ENCODE peak calls at places on chromosomes 4 and X, in nine cellular contexts. Q, Y, Z, C, R, L, T, N and U are unnamed samples.
A peak's percentile ranks its signal among the peaks of the same experiment; 100 is the strongest.

GRCh38 chr4:114770624-114771023 is 172.0 kb downstream of the UGT8 start:
- DNase-seq in Z (no peak), Y (no peak), Q (no peak), N (no peak), L (no peak), C (no peak), T (no peak), R (no peak), U (no peak)

GRCh38 chr4:152109585-152110509 is 349.0 kb upstream of the GATB start:
- DNase-seq in Z (no peak), Q (no peak), N (no peak), C (no peak), Y (no peak), T (no peak), R (no peak), L (no peak), U (no peak)

GRCh38 chr4:83231620-83232056 is 53.0 kb downstream of the COQ2 start:
- DNase-seq in C (no peak), Z (no peak), L (no peak), R (no peak), Q (no peak), T (no peak), N (no peak), Y (no peak), U (no peak)

GRCh38 chrX:71949363-71949762 is 38.7 kb downstream of the NHSL2 start:
- DNase-seq in Q (no peak), Z (no peak), T (no peak), Y (no peak), R (no peak), L (no peak), N (no peak), C (no peak), U (no peak)

GRCh38 chr4:184100297-184100885 is 117.3 kb downstream of the ENPP6 start:
- DNase-seq in N (peak; percentile 11), Q (peak; percentile 80), Z (peak; percentile 31), R (no peak), T (no peak), L (no peak), C (no peak), Y (peak; percentile 14), U (peak; percentile 93)

GRCh38 chr4:188934320-188934975 is 795.2 kb downstream of the TRIML1 start:
- DNase-seq in L (no peak), N (peak; percentile 12), Q (no peak), T (no peak), Z (no peak), Y (peak; percentile 11), C (no peak), R (no peak), U (no peak)

GRCh38 chrX:150486011-150486410 is 82.4 kb upstream of the MTM1 start:
- DNase-seq in Y (peak; percentile 62), T (no peak), N (peak; percentile 35), Z (peak; percentile 50), C (no peak), Q (no peak), L (peak; percentile 66), R (no peak), U (peak; percentile 32)

GRCh38 chr4:3285558-3286334 is 7.1 kb upstream of the RGS12 start:
- DNase-seq in Q (peak; percentile 76), L (peak; percentile 69), Y (no peak), Z (peak; percentile 59), N (no peak), R (no peak), T (no peak), C (no peak), U (peak; percentile 18)

GRCh38 chr4:66357316-66357715 is 687.0 kb upstream of the EPHA5 start:
- DNase-seq in L (no peak), T (no peak), N (peak; percentile 85), R (no peak), Z (no peak), Y (no peak), Q (no peak), C (no peak), U (no peak)

GRCh38 chr4:26140150-26140898 is 180.5 kb upstream of the RBPJ start:
- DNase-seq in T (no peak), L (no peak), Q (no peak), Z (peak; percentile 22), R (no peak), Y (no peak), C (no peak), N (no peak), U (no peak)

GRCh38 chr4:146585761-146586333 is 52.8 kb upstream of the POU4F2 start:
- DNase-seq in Q (no peak), Z (no peak), Y (no peak), C (no peak), T (no peak), R (no peak), N (no peak), L (no peak), U (no peak)

GRCh38 chr4:165625281-165625680 is 246.5 kb downstream of the CPE start:
- DNase-seq in Z (no peak), Y (no peak), T (no peak), C (no peak), Q (no peak), N (no peak), L (no peak), R (no peak), U (no peak)

GRCh38 chr4:169225058-169225751 is 45.6 kb downstream of the SH3RF1 start:
- DNase-seq in T (no peak), Y (peak; percentile 72), N (peak; percentile 86), L (no peak), C (no peak), Q (no peak), R (no peak), Z (no peak), U (no peak)

GRCh38 chr4:126916626-126917140 is 716.1 kb upstream of the INTU start:
- DNase-seq in Q (no peak), R (no peak), Y (no peak), C (no peak), N (peak; percentile 28), T (no peak), L (no peak), Z (no peak), U (no peak)

GRCh38 chr4:182620111-182620980 is 296.8 kb downstream of the DCTD start:
- DNase-seq in N (no peak), C (no peak), Z (no peak), L (no peak), Y (no peak), Q (no peak), T (no peak), R (no peak), U (no peak)

GRCh38 chr4:182619659-182620058 is 297.5 kb downstream of the DCTD start:
- DNase-seq in R (no peak), L (no peak), T (no peak), Z (no peak), N (no peak), Y (no peak), C (no peak), Q (no peak), U (no peak)

DNA sequence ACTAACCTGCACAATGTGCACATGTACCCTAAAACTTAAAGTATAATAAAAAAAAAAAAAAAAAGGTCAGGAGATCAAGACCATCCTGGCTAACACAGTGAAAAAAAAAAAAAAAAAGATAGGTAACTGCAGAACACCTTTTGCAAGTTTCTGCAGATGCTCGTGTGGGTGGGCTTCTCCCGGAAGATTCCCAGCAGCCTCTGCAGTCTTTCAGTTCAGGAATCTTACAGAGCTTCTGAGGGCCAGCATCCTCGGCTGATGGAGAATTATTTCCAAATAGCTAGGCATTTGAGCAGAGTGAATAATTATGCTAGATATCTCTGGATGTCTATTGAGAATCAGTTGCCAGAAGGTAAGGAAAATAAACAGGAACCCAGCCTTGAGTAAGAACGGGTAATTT is 300.7 kb downstream of the DCTD start:
- DNase-seq in Y (no peak), R (no peak), T (no peak), N (no peak), C (no peak), Q (no peak), L (no peak), Z (no peak), U (no peak)
- H3K4me1 ChIP-seq in Y (no peaks in the 10 kb centered on the region), R (peaks cover 6% of the 10 kb centered on the region), T (no peaks in the 10 kb centered on the region), N (no peaks in the 10 kb centered on the region), C (no peaks in the 10 kb centered on the region), Q (no peaks in the 10 kb centered on the region), L (no peaks in the 10 kb centered on the region), Z (no peaks in the 10 kb centered on the region), U (no peaks in the 10 kb centered on the region)

GRCh38 chr4:6938237-6938636 is 28.6 kb downstream of the TBC1D14 start:
- DNase-seq in R (no peak), Q (peak; percentile 75), Y (no peak), Z (no peak), C (no peak), T (no peak), L (peak; percentile 77), N (no peak), U (no peak)
- H3K4me1 ChIP-seq in R (peaks cover 73% of the 10 kb centered on the region), Q (peaks cover 56% of the 10 kb centered on the region), Y (peaks cover 30% of the 10 kb centered on the region), Z (peaks cover 26% of the 10 kb centered on the region), C (peaks cover 51% of the 10 kb centered on the region), T (peaks cover 50% of the 10 kb centered on the region), L (peaks cover 29% of the 10 kb centered on the region), N (peaks cover 25% of the 10 kb centered on the region), U (peaks cover 17% of the 10 kb centered on the region)

DNA sequence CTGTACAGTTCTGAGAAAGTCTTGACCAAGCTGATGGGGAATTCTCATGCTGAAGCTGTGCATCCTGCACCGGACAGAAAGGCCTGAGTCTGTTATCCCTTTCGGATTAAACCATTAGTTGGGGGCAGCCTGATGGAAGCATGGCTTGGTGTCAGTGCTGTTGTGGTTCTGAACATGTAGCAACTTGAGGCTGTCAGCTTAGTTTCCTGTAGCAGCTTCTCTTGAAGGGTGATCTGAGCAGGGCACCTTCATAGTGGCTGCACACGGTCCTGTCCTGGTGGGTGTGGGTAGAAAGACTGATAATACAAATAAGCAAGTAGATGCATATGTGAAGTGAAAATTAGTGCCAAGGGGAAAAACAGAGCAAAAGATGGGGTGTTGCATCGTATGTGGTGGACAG is 11.7 kb downstream of the KIAA0232 start:
- DNase-seq in T (no peak), R (no peak), N (no peak), Q (no peak), L (no peak), Z (no peak), C (no peak), Y (no peak), U (no peak)
- H3K4me1 ChIP-seq in T (peaks cover 18% of the 10 kb centered on the region), R (peaks cover 47% of the 10 kb centered on the region), N (no peaks in the 10 kb centered on the region), Q (peaks cover 25% of the 10 kb centered on the region), L (peaks cover 80% of the 10 kb centered on the region), Z (peaks cover 9% of the 10 kb centered on the region), C (peaks cover 33% of the 10 kb centered on the region), Y (peaks cover 21% of the 10 kb centered on the region), U (no peaks in the 10 kb centered on the region)

GRCh38 chrX:154362085-154362742 is 12.2 kb downstream of the FLNA start:
- DNase-seq in Z (no peak), Y (no peak), N (no peak), T (no peak), R (no peak), Q (no peak), L (no peak), C (no peak), U (no peak)

GRCh38 chrX:154358011-154358410 is 16.4 kb downstream of the FLNA start:
- DNase-seq in Q (no peak), N (no peak), T (no peak), Z (no peak), C (no peak), L (no peak), Y (no peak), R (no peak), U (no peak)

GRCh38 chrX:154358829-154359228 is 15.6 kb downstream of the FLNA start:
- DNase-seq in N (no peak), Y (no peak), Z (no peak), L (no peak), Q (no peak), T (no peak), C (no peak), R (no peak), U (no peak)

GRCh38 chrX:154359362-154360154 is 14.9 kb downstream of the FLNA start:
- DNase-seq in C (no peak), Y (no peak), Z (no peak), L (no peak), T (no peak), N (no peak), R (no peak), Q (no peak), U (no peak)

GRCh38 chrX:154360155-154360713 is 14.2 kb downstream of the FLNA start:
- DNase-seq in C (no peak), T (no peak), N (no peak), Y (no peak), Q (no peak), L (no peak), R (no peak), Z (no peak), U (no peak)
- H3K4me1 ChIP-seq in C (peaks cover 58% of the 10 kb centered on the region), T (peaks cover 62% of the 10 kb centered on the region), N (no peaks in the 10 kb centered on the region), Y (peaks cover 59% of the 10 kb centered on the region), Q (peaks cover 6% of the 10 kb centered on the region), L (peaks cover 66% of the 10 kb centered on the region), R (no peaks in the 10 kb centered on the region), Z (no peaks in the 10 kb centered on the region), U (no peaks in the 10 kb centered on the region)